ENCODE peak calls at places on chromosome 15, in eight cellular contexts. K is adipocyte; D is left ventricle myocardium inferior; N is AG04449; J is CD8-positive, alpha-beta memory T cell; P is CD4-positive, alpha-beta memory T cell; L is fibroblast of lung; M is tibial artery. G is an unnamed sample.

GRCh38 chr15:57528940-57529565 is 62.7 kb upstream of the MYZAP start:
- DNase-seq in D (no peak), P (no peak), M (no peak), L (no peak), N (no peak), J (no peak), K (no peak), G (no peak)

GRCh38 chr15:71748327-71748726 is 62.0 kb upstream of the NR2E3 start:
- DNase-seq in M (no peak), P (no peak), J (no peak), L (peak; percentile 54), N (no peak), K (no peak), D (no peak), G (peak; percentile 50)

GRCh38 chr15:78069630-78070029 is 7.9 kb downstream of the TBC1D2B start:
- DNase-seq in L (no peak), D (no peak), J (no peak), N (no peak), M (no peak), P (no peak), K (no peak), G (no peak)

GRCh38 chr15:33243869-33244268 is 49.4 kb upstream of the FMN1 start:
- DNase-seq in D (no peak), J (no peak), P (no peak), L (peak; percentile 18), K (peak; percentile 16), N (no peak), M (no peak), G (peak; percentile 92)

GRCh38 chr15:90962021-90962420 is 7.3 kb downstream of the RCCD1 start:
- DNase-seq in P (no peak), J (no peak), N (no peak), D (no peak), M (no peak), L (no peak), K (no peak), G (no peak)

GRCh38 chr15:68209735-68210408 is 4.7 kb upstream of the CALML4 start:
- DNase-seq in J (no peak), K (no peak), P (peak; percentile 18), D (peak; percentile 4), L (no peak), M (peak; percentile 56), N (no peak), G (peak; percentile 28)

GRCh38 chr15:25177955-25178801 is 223.4 kb downstream of the SNRPN start:
- DNase-seq in M (no peak), N (no peak), J (no peak), L (no peak), D (peak; percentile 7), P (no peak), K (no peak), G (no peak)

GRCh38 chr15:25181290-25182097 is 226.7 kb downstream of the SNRPN start:
- DNase-seq in J (no peak), M (peak; percentile 35), N (no peak), L (no peak), K (no peak), P (no peak), D (peak; percentile 2), G (no peak)

GRCh38 chr15:96804754-96805153 is 474.3 kb downstream of the NR2F2 start:
- DNase-seq in M (no peak), D (no peak), K (no peak), J (no peak), P (no peak), L (no peak), N (no peak), G (no peak)

GRCh38 chr15:80310776-80311175 is 58.8 kb upstream of the CTXND1 start:
- DNase-seq in P (no peak), K (no peak), N (no peak), L (no peak), D (no peak), J (no peak), M (no peak), G (no peak)

GRCh38 chr15:25989327-25989726 is 126.2 kb upstream of the ATP10A start:
- DNase-seq in N (no peak), K (no peak), P (no peak), J (no peak), M (no peak), L (no peak), D (no peak), G (no peak)

GRCh38 chr15:62665449-62665848 is 377.1 kb upstream of the TPM1 start:
- DNase-seq in K (no peak), P (no peak), N (no peak), M (no peak), J (no peak), L (no peak), D (no peak), G (no peak)

GRCh38 chr15:85297537-85297936 is 82.9 kb upstream of the AKAP13 start:
- DNase-seq in M (no peak), P (no peak), L (no peak), J (no peak), N (no peak), K (no peak), D (no peak), G (no peak)

DNA sequence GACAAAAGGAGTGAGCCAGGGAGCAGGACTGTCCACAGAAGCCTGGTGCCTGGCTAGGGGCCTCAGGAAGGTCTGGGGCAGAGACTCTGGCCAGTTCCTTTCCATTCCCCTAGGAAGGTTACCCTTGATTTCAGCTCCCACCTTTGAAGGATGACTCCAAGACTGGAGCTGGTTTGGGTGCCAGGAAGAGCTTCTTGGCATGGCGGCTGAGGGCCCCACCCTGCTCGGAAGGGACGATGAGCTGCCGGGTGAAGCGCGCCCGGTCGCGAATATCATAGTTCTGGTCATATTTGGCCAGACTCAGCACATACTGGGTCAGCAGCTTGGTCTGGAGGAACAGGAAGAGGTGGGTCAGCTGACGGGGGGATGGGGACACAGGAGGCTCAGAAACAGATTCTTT is 19.4 kb upstream of the CPEB1 start:
- DNase-seq in D (no peak), K (no peak), P (no peak), N (no peak), L (no peak), M (peak; percentile 12), J (no peak), G (no peak)
- H3K4me3 ChIP-seq in D (no peak overlapping the region), K (no peak overlapping the region), P (no peak overlapping the region), N (no peak overlapping the region), L (no peak overlapping the region), M (no peak overlapping the region), J (no peak overlapping the region), G (no peak overlapping the region)

GRCh38 chr15:75827691-75828090 is 15.6 kb upstream of the UBE2Q2 start:
- DNase-seq in N (no peak), M (no peak), J (no peak), P (no peak), D (no peak), L (no peak), K (no peak), G (peak; percentile 97)

GRCh38 chr15:75820206-75820605 is 23.0 kb upstream of the UBE2Q2 start:
- DNase-seq in P (no peak), D (no peak), K (no peak), L (no peak), M (no peak), N (no peak), J (no peak), G (no peak)

GRCh38 chr15:75821946-75822345 is 21.3 kb upstream of the UBE2Q2 start:
- DNase-seq in P (no peak), L (no peak), J (no peak), M (no peak), K (no peak), D (no peak), N (no peak), G (peak; percentile 70)

GRCh38 chr15:75822685-75823278 is 20.5 kb upstream of the UBE2Q2 start:
- DNase-seq in K (no peak), J (no peak), D (no peak), N (no peak), L (no peak), M (no peak), P (no peak), G (no peak)

GRCh38 chr15:75823860-75824613 is 19.2 kb upstream of the UBE2Q2 start:
- DNase-seq in P (no peak), M (no peak), K (no peak), D (no peak), L (no peak), N (no peak), J (no peak), G (peak; percentile 35)
- H3K4me3 ChIP-seq in P (no peak overlapping the region), M (no peak overlapping the region), K (no peak overlapping the region), D (no peak overlapping the region), L (no peak overlapping the region), N (no peak overlapping the region), J (no peak overlapping the region), G (no peak overlapping the region)

GRCh38 chr15:44713006-44713966 is 2.0 kb downstream of the B2M start:
- DNase-seq in N (no peak), K (peak; percentile 48), P (peak; percentile 48), L (peak; percentile 53), M (no peak), J (no peak), D (no peak), G (peak; percentile 41)
- H3K4me3 ChIP-seq in N (peak overlapping the region; percentile 99), K (peak overlapping the region; percentile 85), P (peak overlapping the region; percentile 94), L (peak overlapping the region; percentile 98), M (peak overlapping the region; percentile 86), J (peak overlapping the region; percentile 79), D (peak overlapping the region; percentile 92), G (peak overlapping the region; percentile 87)

DNA sequence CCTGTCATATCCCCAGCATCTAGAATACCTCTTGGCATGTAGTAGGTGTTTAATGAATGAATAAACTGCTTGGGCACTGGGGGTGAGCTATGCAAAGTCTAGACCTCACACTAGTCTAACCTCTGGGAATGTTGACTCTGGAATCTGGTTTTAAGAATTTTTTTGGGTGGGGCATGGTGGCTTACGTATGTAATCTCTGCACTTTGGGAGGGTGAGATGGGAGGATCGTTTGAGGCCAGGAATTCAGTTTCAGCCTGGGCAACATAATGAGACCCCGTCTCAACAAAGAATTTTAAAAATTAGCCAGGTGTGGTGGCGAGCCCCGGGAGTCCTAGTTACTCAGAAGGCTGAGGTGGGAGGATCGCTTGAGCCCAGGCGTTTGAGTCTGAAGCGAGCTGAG is 146.3 kb upstream of the RGMA start:
- DNase-seq in L (no peak), J (no peak), K (no peak), D (no peak), P (no peak), N (no peak), M (no peak), G (no peak)
- H3K4me3 ChIP-seq in L (no peak overlapping the region), J (no peak overlapping the region), K (no peak overlapping the region), D (no peak overlapping the region), P (no peak overlapping the region), N (no peak overlapping the region), M (no peak overlapping the region), G (no peak overlapping the region)

GRCh38 chr15:34942363-34942762 is 27.2 kb downstream of the AQR start:
- DNase-seq in M (no peak), L (peak; percentile 84), D (no peak), N (peak; percentile 16), P (no peak), J (no peak), K (no peak), G (no peak)
- H3K4me3 ChIP-seq in M (no peak overlapping the region), L (no peak overlapping the region), D (no peak overlapping the region), N (no peak overlapping the region), P (no peak overlapping the region), J (no peak overlapping the region), K (no peak overlapping the region), G (no peak overlapping the region)

DNA sequence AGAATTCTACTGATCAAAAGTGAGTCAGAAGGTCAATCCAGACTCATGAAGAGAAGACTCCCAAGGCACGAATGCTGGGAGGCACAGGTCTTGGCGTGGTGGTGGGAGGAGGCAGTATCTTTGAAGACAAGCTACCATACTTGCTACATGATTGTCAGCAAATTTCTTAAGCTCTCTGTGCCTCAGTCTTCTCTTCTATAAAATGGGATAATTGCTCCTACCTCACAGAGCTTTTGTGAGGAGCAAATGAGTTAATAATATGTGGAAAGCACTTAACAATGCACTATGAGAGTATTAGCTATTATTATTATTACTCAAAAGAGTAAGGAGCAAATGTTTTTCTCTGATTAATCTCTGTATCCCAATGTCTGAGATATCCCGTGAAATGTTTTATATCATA is 36.2 kb downstream of the EHD4 start:
- DNase-seq in K (no peak), P (no peak), N (no peak), L (no peak), M (no peak), D (no peak), J (no peak), G (no peak)
- H3K4me3 ChIP-seq in K (no peak overlapping the region), P (no peak overlapping the region), N (no peak overlapping the region), L (no peak overlapping the region), M (no peak overlapping the region), D (no peak overlapping the region), J (no peak overlapping the region), G (no peak overlapping the region)